ENCODE peak calls at places on chromosomes 5 and 9, in nine cellular contexts. One of them, this sample, is unnamed. For H3K36me3 and H3K4me1, the result is how much of the 10 kb centered on the place peaks cover.

GRCh38 chr9:629136-629535 is 212.4 kb upstream of the DMRT1 start:
- DNase-seq in naive thymus-derived CD4-positive, alpha-beta T cell: no peak
- DNase-seq in lower lobe of right lung: no peak
- DNase-seq in fibroblast of lung: no peak
- DNase-seq in PC-9: no peak
- DNase-seq in tibial artery: no peak
- DNase-seq in mucosa of descending colon: no peak
- DNase-seq in GM23248: no peak
- DNase-seq in neuronal stem cell: no peak
- DNase-seq in this sample: no peak

GRCh38 chr9:120478208-120478607 is 101.8 kb downstream of the CDK5RAP2 start:
- DNase-seq in naive thymus-derived CD4-positive, alpha-beta T cell: no peak
- DNase-seq in lower lobe of right lung: no peak
- DNase-seq in fibroblast of lung: peak
- DNase-seq in PC-9: no peak
- DNase-seq in tibial artery: no peak
- DNase-seq in mucosa of descending colon: peak
- DNase-seq in GM23248: peak
- DNase-seq in neuronal stem cell: no peak
- DNase-seq in this sample: no peak

GRCh38 chr9:72598639-72599038 is 77.2 kb downstream of the TMC1 start:
- DNase-seq in naive thymus-derived CD4-positive, alpha-beta T cell: no peak
- DNase-seq in lower lobe of right lung: no peak
- DNase-seq in fibroblast of lung: no peak
- DNase-seq in PC-9: no peak
- DNase-seq in tibial artery: no peak
- DNase-seq in mucosa of descending colon: no peak
- DNase-seq in GM23248: no peak
- DNase-seq in neuronal stem cell: no peak
- DNase-seq in this sample: no peak

GRCh38 chr9:16028516-16028915 is 475.7 kb downstream of the CCDC171 start:
- DNase-seq in naive thymus-derived CD4-positive, alpha-beta T cell: no peak
- DNase-seq in lower lobe of right lung: no peak
- DNase-seq in fibroblast of lung: peak
- DNase-seq in PC-9: no peak
- DNase-seq in tibial artery: no peak
- DNase-seq in mucosa of descending colon: no peak
- DNase-seq in GM23248: peak
- DNase-seq in neuronal stem cell: no peak
- DNase-seq in this sample: no peak

GRCh38 chr9:4069457-4070162 is 230.3 kb downstream of the GLIS3 start:
- DNase-seq in naive thymus-derived CD4-positive, alpha-beta T cell: no peak
- DNase-seq in lower lobe of right lung: no peak
- DNase-seq in fibroblast of lung: no peak
- DNase-seq in PC-9: no peak
- DNase-seq in tibial artery: no peak
- DNase-seq in mucosa of descending colon: no peak
- DNase-seq in GM23248: no peak
- DNase-seq in neuronal stem cell: no peak
- DNase-seq in this sample: no peak

GRCh38 chr9:134707731-134708671 is 66.4 kb downstream of the COL5A1 start:
- DNase-seq in naive thymus-derived CD4-positive, alpha-beta T cell: no peak
- DNase-seq in lower lobe of right lung: no peak
- DNase-seq in fibroblast of lung: no peak
- DNase-seq in PC-9: no peak
- DNase-seq in tibial artery: no peak
- DNase-seq in mucosa of descending colon: no peak
- DNase-seq in GM23248: no peak
- DNase-seq in neuronal stem cell: no peak
- DNase-seq in this sample: no peak

GRCh38 chr9:88949961-88950340 is 41.3 kb upstream of the S1PR3 start:
- DNase-seq in naive thymus-derived CD4-positive, alpha-beta T cell: no peak
- DNase-seq in lower lobe of right lung: no peak
- DNase-seq in fibroblast of lung: peak
- DNase-seq in PC-9: no peak
- DNase-seq in tibial artery: no peak
- DNase-seq in mucosa of descending colon: no peak
- DNase-seq in GM23248: peak
- DNase-seq in neuronal stem cell: no peak
- DNase-seq in this sample: no peak

GRCh38 chr9:95452176-95452575 is 64.6 kb downstream of the PTCH1 start:
- DNase-seq in naive thymus-derived CD4-positive, alpha-beta T cell: no peak
- DNase-seq in lower lobe of right lung: no peak
- DNase-seq in fibroblast of lung: no peak
- DNase-seq in PC-9: no peak
- DNase-seq in tibial artery: no peak
- DNase-seq in mucosa of descending colon: no peak
- DNase-seq in GM23248: no peak
- DNase-seq in neuronal stem cell: no peak
- DNase-seq in this sample: no peak

GRCh38 chr5:174837919-174838902 is 113.8 kb downstream of the MSX2 start:
- DNase-seq in naive thymus-derived CD4-positive, alpha-beta T cell: no peak
- DNase-seq in lower lobe of right lung: no peak
- DNase-seq in fibroblast of lung: peak
- DNase-seq in PC-9: no peak
- DNase-seq in tibial artery: peak
- DNase-seq in mucosa of descending colon: no peak
- DNase-seq in GM23248: peak
- DNase-seq in neuronal stem cell: no peak
- DNase-seq in this sample: no peak

GRCh38 chr5:157575096-157575872 is at the start of gene ADAM19:
- DNase-seq in naive thymus-derived CD4-positive, alpha-beta T cell: no peak
- DNase-seq in lower lobe of right lung: peak
- DNase-seq in fibroblast of lung: peak
- DNase-seq in PC-9: peak
- DNase-seq in tibial artery: peak
- DNase-seq in mucosa of descending colon: peak
- DNase-seq in GM23248: peak
- DNase-seq in neuronal stem cell: peak
- DNase-seq in this sample: peak

GRCh38 chr5:64497390-64497789 is 8.4 kb upstream of the RGS7BP start:
- DNase-seq in naive thymus-derived CD4-positive, alpha-beta T cell: no peak
- DNase-seq in lower lobe of right lung: no peak
- DNase-seq in fibroblast of lung: peak
- DNase-seq in PC-9: no peak
- DNase-seq in tibial artery: no peak
- DNase-seq in mucosa of descending colon: no peak
- DNase-seq in GM23248: peak
- DNase-seq in neuronal stem cell: peak
- DNase-seq in this sample: no peak

GRCh38 chr5:56321236-56321881 is 88.2 kb upstream of the ANKRD55 start:
- DNase-seq in naive thymus-derived CD4-positive, alpha-beta T cell: no peak
- DNase-seq in lower lobe of right lung: no peak
- DNase-seq in fibroblast of lung: no peak
- DNase-seq in PC-9: no peak
- DNase-seq in tibial artery: no peak
- DNase-seq in mucosa of descending colon: no peak
- DNase-seq in GM23248: no peak
- DNase-seq in neuronal stem cell: no peak
- DNase-seq in this sample: no peak

GRCh38 chr5:53331463-53331862 is 149.0 kb upstream of the FST start:
- DNase-seq in naive thymus-derived CD4-positive, alpha-beta T cell: no peak
- DNase-seq in lower lobe of right lung: no peak
- DNase-seq in fibroblast of lung: peak
- DNase-seq in PC-9: no peak
- DNase-seq in tibial artery: no peak
- DNase-seq in mucosa of descending colon: no peak
- DNase-seq in GM23248: peak
- DNase-seq in neuronal stem cell: no peak
- DNase-seq in this sample: no peak

GRCh38 chr9:33289501-33289900 is 815 bp upstream of the NFX1 start:
- DNase-seq in naive thymus-derived CD4-positive, alpha-beta T cell: peak
- DNase-seq in lower lobe of right lung: peak
- DNase-seq in fibroblast of lung: peak
- DNase-seq in PC-9: no peak
- DNase-seq in tibial artery: no peak
- DNase-seq in mucosa of descending colon: peak
- DNase-seq in GM23248: peak
- DNase-seq in neuronal stem cell: no peak
- DNase-seq in this sample: peak

GRCh38 chr5:150078802-150079654 is 7.3 kb downstream of the CSF1R start:
- DNase-seq in naive thymus-derived CD4-positive, alpha-beta T cell: no peak
- DNase-seq in lower lobe of right lung: no peak
- DNase-seq in fibroblast of lung: no peak
- DNase-seq in PC-9: no peak
- DNase-seq in tibial artery: no peak
- DNase-seq in mucosa of descending colon: no peak
- DNase-seq in GM23248: peak
- DNase-seq in neuronal stem cell: no peak
- DNase-seq in this sample: no peak

GRCh38 chr5:140588311-140589070 is 23.9 kb downstream of the SLC35A4 start:
- DNase-seq in naive thymus-derived CD4-positive, alpha-beta T cell: no peak
- DNase-seq in lower lobe of right lung: no peak
- DNase-seq in fibroblast of lung: peak
- DNase-seq in PC-9: no peak
- DNase-seq in tibial artery: no peak
- DNase-seq in mucosa of descending colon: no peak
- DNase-seq in GM23248: peak
- DNase-seq in neuronal stem cell: no peak
- DNase-seq in this sample: no peak

GRCh38 chr9:15381491-15381890 is 41.2 kb upstream of the SNAPC3 start:
- DNase-seq in naive thymus-derived CD4-positive, alpha-beta T cell: no peak
- DNase-seq in lower lobe of right lung: no peak
- DNase-seq in fibroblast of lung: no peak
- DNase-seq in PC-9: no peak
- DNase-seq in tibial artery: no peak
- DNase-seq in mucosa of descending colon: no peak
- DNase-seq in GM23248: no peak
- DNase-seq in neuronal stem cell: no peak
- DNase-seq in this sample: no peak

GRCh38 chr5:175809531-175810121 is 61.8 kb upstream of the CPLX2 start:
- DNase-seq in naive thymus-derived CD4-positive, alpha-beta T cell: no peak
- DNase-seq in lower lobe of right lung: no peak
- DNase-seq in fibroblast of lung: peak
- DNase-seq in PC-9: peak
- DNase-seq in tibial artery: no peak
- DNase-seq in mucosa of descending colon: no peak
- DNase-seq in GM23248: peak
- DNase-seq in neuronal stem cell: no peak
- DNase-seq in this sample: no peak

GRCh38 chr9:34177906-34178697 is 741 bp upstream of the UBAP1 start:
- DNase-seq in naive thymus-derived CD4-positive, alpha-beta T cell: no peak
- DNase-seq in lower lobe of right lung: no peak
- DNase-seq in fibroblast of lung: no peak
- DNase-seq in PC-9: no peak
- DNase-seq in tibial artery: no peak
- DNase-seq in mucosa of descending colon: no peak
- DNase-seq in GM23248: no peak
- DNase-seq in neuronal stem cell: no peak
- DNase-seq in this sample: no peak

GRCh38 chr5:90777959-90778358 is 219.4 kb downstream of the ADGRV1 start:
- DNase-seq in naive thymus-derived CD4-positive, alpha-beta T cell: no peak
- DNase-seq in lower lobe of right lung: no peak
- DNase-seq in fibroblast of lung: no peak
- DNase-seq in PC-9: no peak
- DNase-seq in tibial artery: no peak
- DNase-seq in mucosa of descending colon: no peak
- DNase-seq in GM23248: no peak
- DNase-seq in neuronal stem cell: no peak
- DNase-seq in this sample: no peak
- H3K36me3 ChIP-seq in naive thymus-derived CD4-positive, alpha-beta T cell: under half
- H3K36me3 ChIP-seq in lower lobe of right lung: under half
- H3K36me3 ChIP-seq in fibroblast of lung: under half
- H3K36me3 ChIP-seq in PC-9: under half
- H3K36me3 ChIP-seq in tibial artery: under half
- H3K36me3 ChIP-seq in mucosa of descending colon: under half
- H3K36me3 ChIP-seq in GM23248: under half
- H3K36me3 ChIP-seq in neuronal stem cell: under half
- H3K36me3 ChIP-seq in this sample: under half

GRCh38 chr5:93359958-93360305 is 221.1 kb downstream of the NR2F1-AS1 start:
- DNase-seq in naive thymus-derived CD4-positive, alpha-beta T cell: no peak
- DNase-seq in lower lobe of right lung: no peak
- DNase-seq in fibroblast of lung: no peak
- DNase-seq in PC-9: no peak
- DNase-seq in tibial artery: no peak
- DNase-seq in mucosa of descending colon: no peak
- DNase-seq in GM23248: no peak
- DNase-seq in neuronal stem cell: no peak
- DNase-seq in this sample: no peak
- H3K4me3 ChIP-seq in naive thymus-derived CD4-positive, alpha-beta T cell: no peak
- H3K4me3 ChIP-seq in lower lobe of right lung: no peak
- H3K4me3 ChIP-seq in fibroblast of lung: no peak
- H3K4me3 ChIP-seq in PC-9: peak
- H3K4me3 ChIP-seq in tibial artery: no peak
- H3K4me3 ChIP-seq in mucosa of descending colon: no peak
- H3K4me3 ChIP-seq in GM23248: no peak
- H3K4me3 ChIP-seq in neuronal stem cell: no peak
- H3K4me3 ChIP-seq in this sample: no peak

DNA sequence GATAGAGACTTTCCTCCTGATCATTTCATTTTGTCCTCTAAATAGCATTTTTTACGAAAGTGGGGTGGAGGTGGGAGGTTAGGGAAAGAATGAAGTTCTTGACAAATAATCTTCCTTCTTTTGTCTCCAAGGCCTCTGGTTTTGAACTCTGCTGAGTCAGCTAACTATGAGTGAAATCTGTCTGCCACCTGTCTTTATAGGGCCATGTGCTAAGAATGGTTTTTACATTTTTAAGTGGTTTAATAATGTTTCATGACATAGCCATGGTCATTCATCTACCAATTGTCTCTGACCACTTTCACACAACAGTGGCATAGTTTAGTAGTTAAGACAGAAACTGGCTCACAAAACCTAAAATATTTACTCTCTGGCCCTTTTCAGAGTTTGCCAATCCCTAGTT is 7.6 kb downstream of the MAN2A1 start:
- DNase-seq in naive thymus-derived CD4-positive, alpha-beta T cell: no peak
- DNase-seq in lower lobe of right lung: no peak
- DNase-seq in fibroblast of lung: no peak
- DNase-seq in PC-9: no peak
- DNase-seq in tibial artery: no peak
- DNase-seq in mucosa of descending colon: no peak
- DNase-seq in GM23248: no peak
- DNase-seq in neuronal stem cell: no peak
- DNase-seq in this sample: no peak
- H3K4me1 ChIP-seq in naive thymus-derived CD4-positive, alpha-beta T cell: half or more
- H3K4me1 ChIP-seq in lower lobe of right lung: under half
- H3K4me1 ChIP-seq in fibroblast of lung: under half
- H3K4me1 ChIP-seq in PC-9: under half
- H3K4me1 ChIP-seq in tibial artery: under half
- H3K4me1 ChIP-seq in mucosa of descending colon: under half
- H3K4me1 ChIP-seq in GM23248: under half
- H3K4me1 ChIP-seq in neuronal stem cell: under half
- H3K4me1 ChIP-seq in this sample: half or more

DNA sequence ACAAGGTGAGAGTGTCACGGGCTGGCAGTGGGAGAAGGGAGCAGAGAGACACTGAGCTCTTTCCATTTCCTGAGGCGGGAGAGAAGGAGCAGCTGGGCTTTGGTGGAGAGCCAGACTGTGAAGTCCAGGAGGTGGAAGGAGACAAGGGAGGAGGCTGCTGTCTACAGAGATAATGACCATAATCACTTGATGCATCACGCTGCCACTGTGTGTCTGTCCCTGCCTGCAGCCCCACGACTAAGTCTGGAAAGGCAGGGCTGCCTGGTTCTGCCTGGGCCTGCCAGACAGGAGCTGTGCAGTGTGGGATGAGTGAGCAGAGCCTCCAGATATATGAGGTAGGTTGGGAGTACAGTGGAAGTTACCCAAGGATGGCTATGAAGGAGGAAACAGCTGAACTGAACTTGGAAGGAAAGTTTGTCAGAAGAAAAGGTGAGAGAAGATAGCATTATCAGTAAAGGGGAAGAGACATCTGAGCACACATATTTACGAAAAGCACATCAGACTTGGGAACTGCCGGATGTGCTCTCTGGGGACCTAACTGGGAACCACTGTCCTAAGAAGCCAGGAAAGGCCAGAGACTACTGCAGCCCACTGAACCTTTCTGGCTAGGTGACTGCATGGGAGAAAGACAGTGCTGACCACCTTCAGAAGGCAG is 12.6 kb upstream of the DDX41 start:
- DNase-seq in naive thymus-derived CD4-positive, alpha-beta T cell: no peak
- DNase-seq in lower lobe of right lung: no peak
- DNase-seq in fibroblast of lung: no peak
- DNase-seq in PC-9: no peak
- DNase-seq in tibial artery: no peak
- DNase-seq in mucosa of descending colon: no peak
- DNase-seq in GM23248: no peak
- DNase-seq in neuronal stem cell: no peak
- DNase-seq in this sample: no peak
- H3K36me3 ChIP-seq in naive thymus-derived CD4-positive, alpha-beta T cell: half or more
- H3K36me3 ChIP-seq in lower lobe of right lung: half or more
- H3K36me3 ChIP-seq in fibroblast of lung: under half
- H3K36me3 ChIP-seq in PC-9: under half
- H3K36me3 ChIP-seq in tibial artery: half or more
- H3K36me3 ChIP-seq in mucosa of descending colon: under half
- H3K36me3 ChIP-seq in GM23248: under half
- H3K36me3 ChIP-seq in neuronal stem cell: half or more
- H3K36me3 ChIP-seq in this sample: half or more